ENCODE peak calls at places on chromosomes 2 and 18, in seven cellular contexts. One of them, this sample, is unnamed.

GRCh38 chr2:53130441-53130943 is 637.1 kb upstream of the CHAC2 start:
- DNase-seq in tibial artery: no peak
- DNase-seq in AG04450: no peak
- DNase-seq in cardiac muscle cell: no peak
- DNase-seq in coronary artery: no peak
- DNase-seq in stomach: no peak
- DNase-seq in psoas muscle: no peak
- DNase-seq in this sample: no peak

GRCh38 chr2:171522804-171523338 is 597 bp downstream of the CYBRD1 start:
- DNase-seq in tibial artery: no peak
- DNase-seq in AG04450: no peak
- DNase-seq in cardiac muscle cell: peak
- DNase-seq in coronary artery: no peak
- DNase-seq in stomach: no peak
- DNase-seq in psoas muscle: peak
- DNase-seq in this sample: no peak

GRCh38 chr2:238720232-238720672 is 127.6 kb upstream of the TWIST2 start:
- DNase-seq in tibial artery: peak
- DNase-seq in AG04450: no peak
- DNase-seq in cardiac muscle cell: no peak
- DNase-seq in coronary artery: no peak
- DNase-seq in stomach: peak
- DNase-seq in psoas muscle: peak
- DNase-seq in this sample: no peak

GRCh38 chr2:145592362-145592761 is 1072.4 kb upstream of the ZEB2 start:
- DNase-seq in tibial artery: no peak
- DNase-seq in AG04450: no peak
- DNase-seq in cardiac muscle cell: no peak
- DNase-seq in coronary artery: no peak
- DNase-seq in stomach: no peak
- DNase-seq in psoas muscle: no peak
- DNase-seq in this sample: no peak

GRCh38 chr2:27489118-27489497 is 435 bp downstream of the IFT172 start:
- DNase-seq in tibial artery: no peak
- DNase-seq in AG04450: no peak
- DNase-seq in cardiac muscle cell: peak
- DNase-seq in coronary artery: no peak
- DNase-seq in stomach: no peak
- DNase-seq in psoas muscle: no peak
- DNase-seq in this sample: no peak

GRCh38 chr2:113166187-113166645 is 7.6 kb upstream of the PSD4 start:
- DNase-seq in tibial artery: no peak
- DNase-seq in AG04450: no peak
- DNase-seq in cardiac muscle cell: no peak
- DNase-seq in coronary artery: no peak
- DNase-seq in stomach: no peak
- DNase-seq in psoas muscle: no peak
- DNase-seq in this sample: no peak

GRCh38 chr2:171210864-171211431 is 50.3 kb upstream of the TLK1 start:
- DNase-seq in tibial artery: no peak
- DNase-seq in AG04450: peak
- DNase-seq in cardiac muscle cell: no peak
- DNase-seq in coronary artery: no peak
- DNase-seq in stomach: no peak
- DNase-seq in psoas muscle: no peak
- DNase-seq in this sample: peak

GRCh38 chr2:213316001-213316735 is 31.9 kb downstream of the SPAG16 start:
- DNase-seq in tibial artery: no peak
- DNase-seq in AG04450: no peak
- DNase-seq in cardiac muscle cell: no peak
- DNase-seq in coronary artery: no peak
- DNase-seq in stomach: no peak
- DNase-seq in psoas muscle: no peak
- DNase-seq in this sample: no peak

GRCh38 chr2:239152239-239152915 is 248.4 kb downstream of the HDAC4 start:
- DNase-seq in tibial artery: peak
- DNase-seq in AG04450: no peak
- DNase-seq in cardiac muscle cell: no peak
- DNase-seq in coronary artery: peak
- DNase-seq in stomach: peak
- DNase-seq in psoas muscle: no peak
- DNase-seq in this sample: no peak

GRCh38 chr18:40094441-40094840 is 1860.6 kb upstream of the PIK3C3 start:
- DNase-seq in tibial artery: no peak
- DNase-seq in AG04450: no peak
- DNase-seq in cardiac muscle cell: no peak
- DNase-seq in coronary artery: no peak
- DNase-seq in stomach: no peak
- DNase-seq in psoas muscle: no peak
- DNase-seq in this sample: no peak

GRCh38 chr2:24015562-24016375 is 5.9 kb downstream of the MFSD2B start:
- DNase-seq in tibial artery: no peak
- DNase-seq in AG04450: peak
- DNase-seq in cardiac muscle cell: peak
- DNase-seq in coronary artery: no peak
- DNase-seq in stomach: no peak
- DNase-seq in psoas muscle: no peak
- DNase-seq in this sample: no peak

GRCh38 chr2:181847729-181848128 is 43.8 kb upstream of the ITPRID2 start:
- DNase-seq in tibial artery: no peak
- DNase-seq in AG04450: no peak
- DNase-seq in cardiac muscle cell: no peak
- DNase-seq in coronary artery: no peak
- DNase-seq in stomach: no peak
- DNase-seq in psoas muscle: no peak
- DNase-seq in this sample: no peak

GRCh38 chr2:67583185-67583584 is 186.1 kb downstream of the ETAA1 start:
- DNase-seq in tibial artery: no peak
- DNase-seq in AG04450: no peak
- DNase-seq in cardiac muscle cell: no peak
- DNase-seq in coronary artery: no peak
- DNase-seq in stomach: no peak
- DNase-seq in psoas muscle: no peak
- DNase-seq in this sample: no peak

GRCh38 chr2:114805195-114805594 is 362.8 kb downstream of the DPP10 start:
- DNase-seq in tibial artery: no peak
- DNase-seq in AG04450: no peak
- DNase-seq in cardiac muscle cell: no peak
- DNase-seq in coronary artery: no peak
- DNase-seq in stomach: no peak
- DNase-seq in psoas muscle: no peak
- DNase-seq in this sample: no peak

GRCh38 chr2:10080536-10081304 is 509 bp upstream of the CYS1 start:
- DNase-seq in tibial artery: no peak
- DNase-seq in AG04450: no peak
- DNase-seq in cardiac muscle cell: no peak
- DNase-seq in coronary artery: no peak
- DNase-seq in stomach: no peak
- DNase-seq in psoas muscle: peak
- DNase-seq in this sample: no peak

GRCh38 chr2:234368861-234369261 is 128.0 kb downstream of the ARL4C start:
- DNase-seq in tibial artery: peak
- DNase-seq in AG04450: no peak
- DNase-seq in cardiac muscle cell: no peak
- DNase-seq in coronary artery: no peak
- DNase-seq in stomach: no peak
- DNase-seq in psoas muscle: peak
- DNase-seq in this sample: no peak

GRCh38 chr2:86074811-86075210 is 30.9 kb downstream of the POLR1A start:
- DNase-seq in tibial artery: no peak
- DNase-seq in AG04450: no peak
- DNase-seq in cardiac muscle cell: no peak
- DNase-seq in coronary artery: no peak
- DNase-seq in stomach: no peak
- DNase-seq in psoas muscle: no peak
- DNase-seq in this sample: no peak

GRCh38 chr2:231337807-231338759 is 57.4 kb upstream of the B3GNT7 start:
- DNase-seq in tibial artery: no peak
- DNase-seq in AG04450: no peak
- DNase-seq in cardiac muscle cell: peak
- DNase-seq in coronary artery: no peak
- DNase-seq in stomach: no peak
- DNase-seq in psoas muscle: no peak
- DNase-seq in this sample: no peak

DNA sequence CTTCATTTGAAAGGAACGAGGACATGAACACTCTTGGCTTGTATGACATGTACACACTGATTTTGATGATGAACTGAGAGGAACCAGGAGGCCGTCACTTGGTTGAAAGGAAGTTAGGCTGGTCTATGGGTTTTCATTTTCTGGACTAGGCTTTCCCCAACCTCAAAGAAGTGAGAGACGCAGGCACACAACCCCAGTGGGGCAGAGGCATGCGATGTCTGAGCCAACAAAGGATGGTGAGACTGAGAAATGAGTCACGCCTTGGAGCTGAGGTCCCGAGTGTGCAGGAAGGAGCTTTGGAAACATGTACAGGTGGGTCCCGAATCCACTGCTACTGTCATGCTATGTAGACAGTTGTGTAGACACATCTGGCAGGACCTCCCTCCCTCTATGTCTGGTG is 24.1 kb downstream of the SIGLEC15 start:
- DNase-seq in tibial artery: no peak
- DNase-seq in AG04450: no peak
- DNase-seq in cardiac muscle cell: no peak
- DNase-seq in coronary artery: no peak
- DNase-seq in stomach: no peak
- DNase-seq in psoas muscle: no peak
- DNase-seq in this sample: no peak
- TF ChIP-seq CTCF in tibial artery: no peak
- TF ChIP-seq CTCF in AG04450: no peak
- TF ChIP-seq CTCF in cardiac muscle cell: no peak
- TF ChIP-seq CTCF in coronary artery: no peak
- TF ChIP-seq CTCF in stomach: no peak
- TF ChIP-seq CTCF in psoas muscle: no peak
- TF ChIP-seq CTCF in this sample: no peak

GRCh38 chr2:178072000-178072382 is 586 bp downstream of the PDE11A start:
- DNase-seq in tibial artery: no peak
- DNase-seq in AG04450: no peak
- DNase-seq in cardiac muscle cell: no peak
- DNase-seq in coronary artery: no peak
- DNase-seq in stomach: no peak
- DNase-seq in psoas muscle: no peak
- DNase-seq in this sample: no peak
- TF ChIP-seq CTCF in tibial artery: no peak
- TF ChIP-seq CTCF in AG04450: no peak
- TF ChIP-seq CTCF in cardiac muscle cell: no peak
- TF ChIP-seq CTCF in coronary artery: no peak
- TF ChIP-seq CTCF in stomach: no peak
- TF ChIP-seq CTCF in psoas muscle: no peak
- TF ChIP-seq CTCF in this sample: no peak

DNA sequence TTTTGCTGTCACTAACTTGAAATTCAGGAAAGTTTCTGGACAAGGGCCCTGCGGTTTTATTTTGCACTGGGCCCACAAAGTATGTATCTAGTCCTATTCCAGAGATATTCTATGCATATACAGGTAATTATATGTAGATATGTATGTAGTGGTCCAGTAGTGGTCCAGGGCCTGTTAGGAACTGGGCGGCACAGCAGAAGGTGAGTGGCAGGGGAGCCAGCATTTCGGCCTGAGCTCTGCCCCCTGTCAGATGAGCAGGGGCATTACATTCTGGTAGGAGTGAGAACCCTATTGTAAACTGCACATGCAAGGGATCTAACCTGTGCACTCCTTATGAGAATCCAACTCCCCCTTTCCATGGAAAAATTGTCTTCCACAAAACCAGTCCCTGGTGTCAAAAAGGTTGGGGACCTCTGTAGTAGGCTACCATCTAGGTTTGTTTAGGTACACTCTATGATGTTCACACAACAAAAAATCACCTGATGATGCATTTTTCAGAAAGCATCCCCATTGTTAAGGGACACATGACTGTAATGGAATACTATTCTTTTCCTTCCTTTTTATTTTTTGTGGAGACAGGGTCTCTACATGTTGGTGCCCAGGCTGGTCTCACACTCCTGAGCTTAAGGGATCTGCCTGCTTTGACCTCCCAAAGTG is 2.8 kb upstream of the PPP4R3B start:
- DNase-seq in tibial artery: no peak
- DNase-seq in AG04450: no peak
- DNase-seq in cardiac muscle cell: peak
- DNase-seq in coronary artery: no peak
- DNase-seq in stomach: no peak
- DNase-seq in psoas muscle: no peak
- DNase-seq in this sample: no peak
- TF ChIP-seq CTCF in tibial artery: no peak
- TF ChIP-seq CTCF in AG04450: peak
- TF ChIP-seq CTCF in cardiac muscle cell: peak
- TF ChIP-seq CTCF in coronary artery: no peak
- TF ChIP-seq CTCF in stomach: no peak
- TF ChIP-seq CTCF in psoas muscle: peak
- TF ChIP-seq CTCF in this sample: peak

GRCh38 chr2:135256531-135257258 is 204.6 kb downstream of the RAB3GAP1 start:
- DNase-seq in tibial artery: no peak
- DNase-seq in AG04450: no peak
- DNase-seq in cardiac muscle cell: no peak
- DNase-seq in coronary artery: no peak
- DNase-seq in stomach: no peak
- DNase-seq in psoas muscle: no peak
- DNase-seq in this sample: no peak

GRCh38 chr2:135257383-135258090 is 205.4 kb downstream of the RAB3GAP1 start:
- DNase-seq in tibial artery: no peak
- DNase-seq in AG04450: peak
- DNase-seq in cardiac muscle cell: no peak
- DNase-seq in coronary artery: no peak
- DNase-seq in stomach: no peak
- DNase-seq in psoas muscle: no peak
- DNase-seq in this sample: no peak

GRCh38 chr2:135255208-135255607 is 203.1 kb downstream of the RAB3GAP1 start:
- DNase-seq in tibial artery: no peak
- DNase-seq in AG04450: no peak
- DNase-seq in cardiac muscle cell: no peak
- DNase-seq in coronary artery: no peak
- DNase-seq in stomach: no peak
- DNase-seq in psoas muscle: no peak
- DNase-seq in this sample: peak

GRCh38 chr2:135259116-135259515 is 207.0 kb downstream of the RAB3GAP1 start:
- DNase-seq in tibial artery: no peak
- DNase-seq in AG04450: no peak
- DNase-seq in cardiac muscle cell: no peak
- DNase-seq in coronary artery: no peak
- DNase-seq in stomach: no peak
- DNase-seq in psoas muscle: no peak
- DNase-seq in this sample: no peak

GRCh38 chr2:135258193-135258592 is 206.1 kb downstream of the RAB3GAP1 start:
- DNase-seq in tibial artery: no peak
- DNase-seq in AG04450: no peak
- DNase-seq in cardiac muscle cell: no peak
- DNase-seq in coronary artery: no peak
- DNase-seq in stomach: no peak
- DNase-seq in psoas muscle: no peak
- DNase-seq in this sample: no peak
- TF ChIP-seq CTCF in tibial artery: no peak
- TF ChIP-seq CTCF in AG04450: no peak
- TF ChIP-seq CTCF in cardiac muscle cell: no peak
- TF ChIP-seq CTCF in coronary artery: no peak
- TF ChIP-seq CTCF in stomach: no peak
- TF ChIP-seq CTCF in psoas muscle: no peak
- TF ChIP-seq CTCF in this sample: no peak

GRCh38 chr18:47054369-47054768 is 18.9 kb upstream of the ELOA2 start:
- DNase-seq in tibial artery: no peak
- DNase-seq in AG04450: no peak
- DNase-seq in cardiac muscle cell: no peak
- DNase-seq in coronary artery: no peak
- DNase-seq in stomach: no peak
- DNase-seq in psoas muscle: no peak
- DNase-seq in this sample: no peak

GRCh38 chr18:47050468-47050867 is 15.0 kb upstream of the ELOA2 start:
- DNase-seq in tibial artery: no peak
- DNase-seq in AG04450: peak
- DNase-seq in cardiac muscle cell: peak
- DNase-seq in coronary artery: no peak
- DNase-seq in stomach: no peak
- DNase-seq in psoas muscle: no peak
- DNase-seq in this sample: peak
- TF ChIP-seq CTCF in tibial artery: peak
- TF ChIP-seq CTCF in AG04450: peak
- TF ChIP-seq CTCF in cardiac muscle cell: peak
- TF ChIP-seq CTCF in coronary artery: peak
- TF ChIP-seq CTCF in stomach: peak
- TF ChIP-seq CTCF in psoas muscle: peak
- TF ChIP-seq CTCF in this sample: peak